ENCODE peak calls at places on chromosomes 2 and 18, in four cellular contexts. C is brain microvascular endothelial cell, T is T-helper 17 cell, F is HCEC 1CT. H is an unnamed sample.

GRCh38 chr2:235493775-235494715 is at the start of gene AGAP1:
- DNase-seq in F (peak), T (no peak), C (peak), H (no peak)

GRCh38 chr2:102049756-102050443 is 58.1 kb downstream of the IL1R2 start:
- DNase-seq in F (no peak), C (no peak), T (no peak), H (no peak)

GRCh38 chr18:48797841-48798255 is 152.9 kb downstream of the SMAD7 start:
- DNase-seq in T (peak), C (no peak), F (no peak), H (no peak)

GRCh38 chr18:36297419-36298112 is at the start of gene FHOD3:
- DNase-seq in T (no peak), C (no peak), F (peak), H (no peak)

GRCh38 chr2:110818767-110819481 is 86.6 kb downstream of the ACOXL start:
- DNase-seq in F (no peak), T (no peak), C (no peak), H (no peak)

GRCh38 chr2:60003076-60003475 is 550.4 kb downstream of the BCL11A start:
- DNase-seq in F (no peak), T (no peak), C (no peak), H (no peak)

GRCh38 chr18:40739029-40739428 is 1216.0 kb upstream of the PIK3C3 start:
- DNase-seq in C (no peak), F (no peak), T (no peak), H (no peak)

GRCh38 chr2:60957643-60958042 is 59.9 kb upstream of the PEX13 start:
- DNase-seq in T (no peak), F (no peak), C (no peak), H (no peak)

GRCh38 chr18:61995547-61996062 is 102.8 kb upstream of the RNF152 start:
- DNase-seq in T (no peak), C (no peak), F (no peak), H (no peak)

GRCh38 chr2:115162454-115163293 is 720.2 kb downstream of the DPP10 start:
- DNase-seq in F (no peak), T (no peak), C (no peak), H (no peak)

GRCh38 chr18:25830787-25831186 is 259.6 kb downstream of the SS18 start:
- DNase-seq in C (peak), T (no peak), F (peak), H (no peak)

GRCh38 chr18:9400197-9400596 is 65.6 kb downstream of the TWSG1 start:
- DNase-seq in T (no peak), C (no peak), F (no peak), H (no peak)